ENCODE peak calls at places on chromosome 6, in eight cellular contexts. N, U, R, T, S, V, E and G are unnamed samples.

GRCh38 chr6:168469198-168469943 is 28.4 kb downstream of the SMOC2 start:
- DNase-seq in T (no peak), S (no peak), V (no peak), U (peak), R (no peak), N (no peak), E (peak), G (no peak)

GRCh38 chr6:164130151-164130550 is 715.6 kb downstream of the QKI start:
- DNase-seq in R (no peak), E (peak), T (no peak), N (no peak), V (no peak), S (no peak), U (peak), G (no peak)

GRCh38 chr6:150167479-150167873 is 24.6 kb downstream of the PPP1R14C start:
- DNase-seq in V (no peak), N (no peak), R (no peak), E (peak), T (no peak), S (no peak), U (peak), G (no peak)

GRCh38 chr6:87322304-87323212 is at the start of gene SMIM8:
- DNase-seq in V (peak), S (peak), U (peak), N (peak), T (peak), R (peak), E (peak), G (peak)

GRCh38 chr6:6455272-6455671 is 133.2 kb upstream of the LY86 start:
- DNase-seq in E (no peak), R (no peak), S (no peak), V (no peak), N (no peak), T (no peak), U (no peak), G (no peak)

GRCh38 chr6:24033284-24033683 is 92.7 kb upstream of the NRSN1 start:
- DNase-seq in T (no peak), V (no peak), R (no peak), N (no peak), U (no peak), E (no peak), S (no peak), G (no peak)

GRCh38 chr6:12709116-12709515 is 7.5 kb upstream of the PHACTR1 start:
- DNase-seq in N (no peak), V (no peak), T (peak), R (no peak), S (no peak), U (no peak), E (no peak), G (no peak)

GRCh38 chr6:43058511-43058910 is 723 bp downstream of the MRPL2 start:
- DNase-seq in V (no peak), E (no peak), N (no peak), T (no peak), R (no peak), U (no peak), S (no peak), G (no peak)

GRCh38 chr6:135251416-135251815 is 70.3 kb downstream of the MYB start:
- DNase-seq in U (no peak), N (no peak), T (no peak), E (no peak), S (no peak), V (no peak), R (no peak), G (no peak)

GRCh38 chr6:41371992-41372525 is 36.7 kb downstream of the NCR2 start:
- DNase-seq in E (no peak), U (no peak), N (no peak), S (no peak), V (no peak), R (no peak), T (no peak), G (no peak)

GRCh38 chr6:89643411-89643810 is 4.9 kb upstream of the LYRM2 start:
- DNase-seq in V (no peak), S (no peak), E (peak), R (no peak), N (no peak), T (no peak), U (no peak), G (no peak)

GRCh38 chr6:31796993-31797385 is 1.4 kb upstream of the VARS1 start:
- DNase-seq in U (no peak), R (no peak), E (no peak), S (no peak), V (no peak), T (no peak), N (no peak), G (no peak)

GRCh38 chr6:37759221-37760154 is 60.0 kb upstream of the ZFAND3 start:
- DNase-seq in E (no peak), N (no peak), S (no peak), T (no peak), V (no peak), U (no peak), R (no peak), G (no peak)

GRCh38 chr6:148479498-148479897 is 136.9 kb downstream of the SASH1 start:
- DNase-seq in S (no peak), E (no peak), V (no peak), T (no peak), U (peak), N (no peak), R (no peak), G (no peak)

GRCh38 chr6:10202581-10202980 is 212.3 kb downstream of the TFAP2A start:
- DNase-seq in V (no peak), R (no peak), S (no peak), T (no peak), N (no peak), U (no peak), E (no peak), G (no peak)

GRCh38 chr6:117491916-117492315 is 9.4 kb downstream of the DCBLD1 start:
- DNase-seq in E (no peak), V (no peak), S (no peak), R (no peak), U (no peak), N (no peak), T (no peak), G (no peak)

GRCh38 chr6:108737594-108738546 is 110.4 kb upstream of the ARMC2 start:
- DNase-seq in U (peak), V (no peak), R (no peak), S (no peak), N (no peak), E (peak), T (peak), G (no peak)

GRCh38 chr6:7526755-7527154 is 14.7 kb upstream of the DSP start:
- DNase-seq in U (no peak), T (no peak), N (no peak), V (no peak), R (no peak), S (no peak), E (no peak), G (no peak)

GRCh38 chr6:151330130-151330715 is 61.1 kb downstream of the ZBTB2 start:
- DNase-seq in T (no peak), U (no peak), R (no peak), E (no peak), S (no peak), V (no peak), N (no peak), G (no peak)